ENCODE peak calls at places on chromosome 10, in six cellular contexts. One of them, this sample, is unnamed.

GRCh38 chr10:32378371-32379301 is 31.7 kb upstream of the EPC1 start:
- DNase-seq in OCI-LY7: peak; percentile 95
- DNase-seq in substantia nigra: peak; percentile 92
- DNase-seq in caudate nucleus: peak; percentile 35
- DNase-seq in heart left ventricle: peak; percentile 96
- DNase-seq in CD4-positive, alpha-beta T cell: peak; percentile 89
- DNase-seq in this sample: peak; percentile 98

GRCh38 chr10:111085690-111086353 is 9.0 kb downstream of the ADRA2A start:
- DNase-seq in OCI-LY7: no peak
- DNase-seq in substantia nigra: no peak
- DNase-seq in caudate nucleus: no peak
- DNase-seq in heart left ventricle: no peak
- DNase-seq in CD4-positive, alpha-beta T cell: no peak
- DNase-seq in this sample: peak; percentile 24

GRCh38 chr10:8059191-8059936 is 4.9 kb downstream of the GATA3 start:
- DNase-seq in OCI-LY7: peak; percentile 17
- DNase-seq in substantia nigra: no peak
- DNase-seq in caudate nucleus: no peak
- DNase-seq in heart left ventricle: no peak
- DNase-seq in CD4-positive, alpha-beta T cell: no peak
- DNase-seq in this sample: no peak

GRCh38 chr10:43262902-43263466 is 3.9 kb downstream of the RASGEF1A start:
- DNase-seq in OCI-LY7: no peak
- DNase-seq in substantia nigra: no peak
- DNase-seq in caudate nucleus: no peak
- DNase-seq in heart left ventricle: no peak
- DNase-seq in CD4-positive, alpha-beta T cell: no peak
- DNase-seq in this sample: no peak

GRCh38 chr10:72242675-72243074 is 26.6 kb upstream of the ASCC1 start:
- DNase-seq in OCI-LY7: no peak
- DNase-seq in substantia nigra: no peak
- DNase-seq in caudate nucleus: no peak
- DNase-seq in heart left ventricle: peak; percentile 84
- DNase-seq in CD4-positive, alpha-beta T cell: no peak
- DNase-seq in this sample: no peak

GRCh38 chr10:60480865-60481563 is 91.3 kb upstream of the ANK3 start:
- DNase-seq in OCI-LY7: no peak
- DNase-seq in substantia nigra: no peak
- DNase-seq in caudate nucleus: no peak
- DNase-seq in heart left ventricle: no peak
- DNase-seq in CD4-positive, alpha-beta T cell: no peak
- DNase-seq in this sample: no peak

GRCh38 chr10:4061441-4061951 is 276.5 kb upstream of the KLF6 start:
- DNase-seq in OCI-LY7: no peak
- DNase-seq in substantia nigra: no peak
- DNase-seq in caudate nucleus: no peak
- DNase-seq in heart left ventricle: no peak
- DNase-seq in CD4-positive, alpha-beta T cell: no peak
- DNase-seq in this sample: no peak

GRCh38 chr10:111677747-111678146 is 505.8 kb downstream of the GPAM start:
- DNase-seq in OCI-LY7: no peak
- DNase-seq in substantia nigra: no peak
- DNase-seq in caudate nucleus: no peak
- DNase-seq in heart left ventricle: no peak
- DNase-seq in CD4-positive, alpha-beta T cell: no peak
- DNase-seq in this sample: no peak

GRCh38 chr10:117663750-117664149 is 121.2 kb downstream of the EMX2 start:
- DNase-seq in OCI-LY7: no peak
- DNase-seq in substantia nigra: no peak
- DNase-seq in caudate nucleus: no peak
- DNase-seq in heart left ventricle: no peak
- DNase-seq in CD4-positive, alpha-beta T cell: no peak
- DNase-seq in this sample: no peak

GRCh38 chr10:35304649-35305048 is 31.7 kb upstream of the CCNY start:
- DNase-seq in OCI-LY7: peak; percentile 7
- DNase-seq in substantia nigra: no peak
- DNase-seq in caudate nucleus: no peak
- DNase-seq in heart left ventricle: no peak
- DNase-seq in CD4-positive, alpha-beta T cell: no peak
- DNase-seq in this sample: no peak

GRCh38 chr10:80485410-80486135 is 31.5 kb downstream of the TSPAN14 start:
- DNase-seq in OCI-LY7: no peak
- DNase-seq in substantia nigra: no peak
- DNase-seq in caudate nucleus: no peak
- DNase-seq in heart left ventricle: no peak
- DNase-seq in CD4-positive, alpha-beta T cell: no peak
- DNase-seq in this sample: no peak

GRCh38 chr10:69413221-69413865 is 3.4 kb downstream of the TACR2 start:
- DNase-seq in OCI-LY7: peak; percentile 50
- DNase-seq in substantia nigra: no peak
- DNase-seq in caudate nucleus: no peak
- DNase-seq in heart left ventricle: peak; percentile 72
- DNase-seq in CD4-positive, alpha-beta T cell: no peak
- DNase-seq in this sample: peak; percentile 64

GRCh38 chr10:71868192-71868697 is 17.2 kb upstream of the PSAP start:
- DNase-seq in OCI-LY7: peak; percentile 39
- DNase-seq in substantia nigra: no peak
- DNase-seq in caudate nucleus: no peak
- DNase-seq in heart left ventricle: peak; percentile 55
- DNase-seq in CD4-positive, alpha-beta T cell: no peak
- DNase-seq in this sample: peak; percentile 51

GRCh38 chr10:113291413-113291812 is 261.4 kb upstream of the HABP2 start:
- DNase-seq in OCI-LY7: no peak
- DNase-seq in substantia nigra: no peak
- DNase-seq in caudate nucleus: no peak
- DNase-seq in heart left ventricle: no peak
- DNase-seq in CD4-positive, alpha-beta T cell: no peak
- DNase-seq in this sample: no peak

GRCh38 chr10:21518629-21519321 is 6.7 kb downstream of the SKIDA1 start:
- DNase-seq in OCI-LY7: no peak
- DNase-seq in substantia nigra: no peak
- DNase-seq in caudate nucleus: no peak
- DNase-seq in heart left ventricle: no peak
- DNase-seq in CD4-positive, alpha-beta T cell: no peak
- DNase-seq in this sample: no peak

GRCh38 chr10:128633864-128634541 is 507.8 kb upstream of the MKI67 start:
- DNase-seq in OCI-LY7: no peak
- DNase-seq in substantia nigra: no peak
- DNase-seq in caudate nucleus: no peak
- DNase-seq in heart left ventricle: no peak
- DNase-seq in CD4-positive, alpha-beta T cell: no peak
- DNase-seq in this sample: no peak

GRCh38 chr10:96283756-96284155 is 12.4 kb upstream of the BLNK start:
- DNase-seq in OCI-LY7: no peak
- DNase-seq in substantia nigra: no peak
- DNase-seq in caudate nucleus: no peak
- DNase-seq in heart left ventricle: no peak
- DNase-seq in CD4-positive, alpha-beta T cell: no peak
- DNase-seq in this sample: no peak

GRCh38 chr10:98323221-98324164 is 55.5 kb upstream of the LOXL4 start:
- DNase-seq in OCI-LY7: no peak
- DNase-seq in substantia nigra: no peak
- DNase-seq in caudate nucleus: no peak
- DNase-seq in heart left ventricle: peak; percentile 89
- DNase-seq in CD4-positive, alpha-beta T cell: no peak
- DNase-seq in this sample: no peak

GRCh38 chr10:104337985-104338735 is at the start of gene ITPRIP:
- DNase-seq in OCI-LY7: peak; percentile 87
- DNase-seq in substantia nigra: peak; percentile 58
- DNase-seq in caudate nucleus: peak; percentile 27
- DNase-seq in heart left ventricle: peak; percentile 84
- DNase-seq in CD4-positive, alpha-beta T cell: peak; percentile 72
- DNase-seq in this sample: peak; percentile 82

GRCh38 chr10:119497243-119497642 is 45.3 kb downstream of the RGS10 start:
- DNase-seq in OCI-LY7: no peak
- DNase-seq in substantia nigra: no peak
- DNase-seq in caudate nucleus: no peak
- DNase-seq in heart left ventricle: no peak
- DNase-seq in CD4-positive, alpha-beta T cell: no peak
- DNase-seq in this sample: no peak

GRCh38 chr10:130018253-130018652 is 54.2 kb upstream of the EBF3 start:
- DNase-seq in OCI-LY7: no peak
- DNase-seq in substantia nigra: no peak
- DNase-seq in caudate nucleus: no peak
- DNase-seq in heart left ventricle: no peak
- DNase-seq in CD4-positive, alpha-beta T cell: no peak
- DNase-seq in this sample: no peak

GRCh38 chr10:5975641-5976473 is 1.5 kb downstream of the IL15RA start:
- DNase-seq in OCI-LY7: peak; percentile 52
- DNase-seq in substantia nigra: peak; percentile 14
- DNase-seq in caudate nucleus: no peak
- DNase-seq in heart left ventricle: no peak
- DNase-seq in CD4-positive, alpha-beta T cell: no peak
- DNase-seq in this sample: peak; percentile 78

GRCh38 chr10:99630991-99631390 is 10.8 kb upstream of the SLC25A28 start:
- DNase-seq in OCI-LY7: no peak
- DNase-seq in substantia nigra: no peak
- DNase-seq in caudate nucleus: no peak
- DNase-seq in heart left ventricle: no peak
- DNase-seq in CD4-positive, alpha-beta T cell: no peak
- DNase-seq in this sample: no peak

GRCh38 chr10:70374775-70375614 is 7.4 kb downstream of the LRRC20 start:
- DNase-seq in OCI-LY7: no peak
- DNase-seq in substantia nigra: no peak
- DNase-seq in caudate nucleus: no peak
- DNase-seq in heart left ventricle: no peak
- DNase-seq in CD4-positive, alpha-beta T cell: no peak
- DNase-seq in this sample: no peak

GRCh38 chr10:103814626-103815370 is 40.6 kb downstream of the SH3PXD2A start:
- DNase-seq in OCI-LY7: no peak
- DNase-seq in substantia nigra: no peak
- DNase-seq in caudate nucleus: no peak
- DNase-seq in heart left ventricle: no peak
- DNase-seq in CD4-positive, alpha-beta T cell: no peak
- DNase-seq in this sample: peak; percentile 51

GRCh38 chr10:46091834-46092522 is 45.9 kb upstream of the MSMB start:
- DNase-seq in OCI-LY7: peak; percentile 23
- DNase-seq in substantia nigra: no peak
- DNase-seq in caudate nucleus: no peak
- DNase-seq in heart left ventricle: no peak
- DNase-seq in CD4-positive, alpha-beta T cell: no peak
- DNase-seq in this sample: no peak

GRCh38 chr10:12194752-12195271 is 879 bp downstream of the NUDT5 start:
- DNase-seq in OCI-LY7: peak; percentile 46
- DNase-seq in substantia nigra: no peak
- DNase-seq in caudate nucleus: no peak
- DNase-seq in heart left ventricle: peak; percentile 55
- DNase-seq in CD4-positive, alpha-beta T cell: peak; percentile 45
- DNase-seq in this sample: peak; percentile 63

GRCh38 chr10:13067431-13067830 is 32.5 kb upstream of the OPTN start:
- DNase-seq in OCI-LY7: no peak
- DNase-seq in substantia nigra: no peak
- DNase-seq in caudate nucleus: no peak
- DNase-seq in heart left ventricle: no peak
- DNase-seq in CD4-positive, alpha-beta T cell: no peak
- DNase-seq in this sample: no peak

GRCh38 chr10:22649390-22649841 is 65.0 kb downstream of the PIP4K2A start:
- DNase-seq in OCI-LY7: no peak
- DNase-seq in substantia nigra: no peak
- DNase-seq in caudate nucleus: no peak
- DNase-seq in heart left ventricle: no peak
- DNase-seq in CD4-positive, alpha-beta T cell: no peak
- DNase-seq in this sample: no peak

GRCh38 chr10:48505394-48506112 is 99.3 kb downstream of the ARHGAP22 start:
- DNase-seq in OCI-LY7: no peak
- DNase-seq in substantia nigra: no peak
- DNase-seq in caudate nucleus: no peak
- DNase-seq in heart left ventricle: no peak
- DNase-seq in CD4-positive, alpha-beta T cell: no peak
- DNase-seq in this sample: no peak

GRCh38 chr10:119896061-119896655 is 3.6 kb downstream of the SEC23IP start:
- DNase-seq in OCI-LY7: no peak
- DNase-seq in substantia nigra: no peak
- DNase-seq in caudate nucleus: no peak
- DNase-seq in heart left ventricle: no peak
- DNase-seq in CD4-positive, alpha-beta T cell: no peak
- DNase-seq in this sample: no peak

GRCh38 chr10:116255931-116256748 is 16.9 kb downstream of the GFRA1 start:
- DNase-seq in OCI-LY7: no peak
- DNase-seq in substantia nigra: no peak
- DNase-seq in caudate nucleus: no peak
- DNase-seq in heart left ventricle: no peak
- DNase-seq in CD4-positive, alpha-beta T cell: no peak
- DNase-seq in this sample: no peak
- H3K27ac ChIP-seq in OCI-LY7: no peak overlapping the region
- H3K27ac ChIP-seq in substantia nigra: no peak overlapping the region
- H3K27ac ChIP-seq in caudate nucleus: no peak overlapping the region
- H3K27ac ChIP-seq in heart left ventricle: no peak overlapping the region
- H3K27ac ChIP-seq in CD4-positive, alpha-beta T cell: no peak overlapping the region
- H3K27ac ChIP-seq in this sample: no peak overlapping the region

DNA sequence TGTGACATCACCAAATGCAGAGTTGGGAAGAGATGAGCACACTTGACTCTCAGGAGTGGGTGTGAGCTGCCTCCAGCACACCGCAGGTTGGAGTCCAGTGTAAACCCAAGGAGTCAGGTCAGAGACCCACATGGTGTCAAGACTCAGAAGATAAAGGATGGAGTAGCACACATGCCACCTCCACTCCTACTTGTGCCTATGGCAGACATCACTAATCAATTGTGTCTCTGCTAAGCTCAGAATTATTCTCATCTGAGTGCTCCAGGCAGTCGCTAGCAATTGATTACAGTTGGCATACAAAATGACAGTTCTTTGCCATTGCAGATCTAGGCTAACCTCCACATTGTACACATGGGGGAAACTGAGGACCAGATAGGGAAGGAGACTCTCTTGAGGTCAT is 187.1 kb downstream of the RPS24 start:
- DNase-seq in OCI-LY7: no peak
- DNase-seq in substantia nigra: no peak
- DNase-seq in caudate nucleus: no peak
- DNase-seq in heart left ventricle: no peak
- DNase-seq in CD4-positive, alpha-beta T cell: no peak
- DNase-seq in this sample: no peak
- H3K27ac ChIP-seq in OCI-LY7: no peak overlapping the region
- H3K27ac ChIP-seq in substantia nigra: no peak overlapping the region
- H3K27ac ChIP-seq in caudate nucleus: no peak overlapping the region
- H3K27ac ChIP-seq in heart left ventricle: no peak overlapping the region
- H3K27ac ChIP-seq in CD4-positive, alpha-beta T cell: no peak overlapping the region
- H3K27ac ChIP-seq in this sample: no peak overlapping the region

GRCh38 chr10:94192974-94193373 is 169.8 kb downstream of the NOC3L start:
- DNase-seq in OCI-LY7: no peak
- DNase-seq in substantia nigra: no peak
- DNase-seq in caudate nucleus: no peak
- DNase-seq in heart left ventricle: no peak
- DNase-seq in CD4-positive, alpha-beta T cell: no peak
- DNase-seq in this sample: no peak
- H3K27ac ChIP-seq in OCI-LY7: no peak overlapping the region
- H3K27ac ChIP-seq in substantia nigra: no peak overlapping the region
- H3K27ac ChIP-seq in caudate nucleus: no peak overlapping the region
- H3K27ac ChIP-seq in heart left ventricle: no peak overlapping the region
- H3K27ac ChIP-seq in CD4-positive, alpha-beta T cell: no peak overlapping the region
- H3K27ac ChIP-seq in this sample: no peak overlapping the region

DNA sequence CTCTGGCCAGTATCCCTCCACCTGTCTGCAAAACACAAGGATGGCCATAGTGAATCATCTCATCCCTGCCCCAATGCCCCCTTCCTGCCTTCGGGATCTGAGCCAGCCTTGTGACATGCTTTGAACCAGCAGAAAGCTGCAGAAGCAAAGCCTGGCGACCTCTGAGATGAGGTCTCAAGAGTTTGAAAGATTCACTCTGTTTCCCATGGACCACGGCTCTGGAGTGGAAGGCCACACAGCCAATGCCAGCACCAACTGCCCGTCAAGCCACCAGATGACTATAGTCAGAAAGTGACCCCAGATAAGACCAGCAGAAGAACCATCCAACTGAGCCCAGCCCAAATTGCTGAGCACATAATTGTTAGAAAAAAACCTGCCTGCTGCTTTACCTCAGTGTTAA is 193.9 kb upstream of the PPP2R2D start:
- DNase-seq in OCI-LY7: no peak
- DNase-seq in substantia nigra: no peak
- DNase-seq in caudate nucleus: no peak
- DNase-seq in heart left ventricle: no peak
- DNase-seq in CD4-positive, alpha-beta T cell: peak; percentile 10
- DNase-seq in this sample: peak; percentile 15
- H3K27ac ChIP-seq in OCI-LY7: no peak overlapping the region
- H3K27ac ChIP-seq in substantia nigra: no peak overlapping the region
- H3K27ac ChIP-seq in caudate nucleus: no peak overlapping the region
- H3K27ac ChIP-seq in heart left ventricle: no peak overlapping the region
- H3K27ac ChIP-seq in CD4-positive, alpha-beta T cell: no peak overlapping the region
- H3K27ac ChIP-seq in this sample: no peak overlapping the region

This sample was measured in Peyer's patch.